ENCODE peak calls at places on chromosomes 2 and 18, in seven cellular contexts. Q is dorsolateral prefrontal cortex, K is foreskin fibroblast, B is tibial nerve, G is Calu3, J is GM12865, P is neural progenitor cell. Z is an unnamed sample.
A peak's percentile ranks its signal among the peaks of the same experiment; 100 is the strongest.

GRCh38 chr18:33014060-33014796 is 241.4 kb upstream of the KLHL14 start:
- DNase-seq in Q (no peak), K (no peak), B (no peak), G (no peak), J (no peak), P (no peak), Z (no peak)

GRCh38 chr18:59902180-59902992 is 2.6 kb downstream of the PMAIP1 start:
- DNase-seq in Q (no peak), K (peak; percentile 77), B (no peak), G (no peak), J (peak; percentile 60), P (no peak), Z (no peak)

GRCh38 chr2:65331361-65331760 is 101.0 kb downstream of the SPRED2 start:
- DNase-seq in Q (no peak), K (no peak), B (no peak), G (no peak), J (no peak), P (peak; percentile 26), Z (no peak)

GRCh38 chr2:218985325-218986091 is 524 bp upstream of the FEV start:
- DNase-seq in Q (no peak), K (no peak), B (no peak), G (no peak), J (no peak), P (no peak), Z (no peak)

GRCh38 chr18:25875574-25875973 is 214.8 kb downstream of the SS18 start:
- DNase-seq in Q (no peak), K (peak; percentile 14), B (no peak), G (no peak), J (no peak), P (no peak), Z (no peak)

GRCh38 chr2:8682719-8683667 is 1.1 kb downstream of the ID2 start:
- DNase-seq in Q (no peak), K (peak; percentile 71), B (peak; percentile 43), G (peak; percentile 30), J (peak; percentile 51), P (peak; percentile 43), Z (no peak)

GRCh38 chr2:120594856-120595685 is 140.6 kb upstream of the GLI2 start:
- DNase-seq in Q (no peak), K (no peak), B (no peak), G (peak; percentile 17), J (no peak), P (no peak), Z (no peak)

GRCh38 chr2:42493885-42494433 is at the start of gene KCNG3:
- DNase-seq in Q (peak; percentile 25), K (peak; percentile 75), B (peak; percentile 36), G (peak; percentile 82), J (peak; percentile 66), P (peak; percentile 93), Z (peak; percentile 81)

GRCh38 chr2:73418343-73418742 is 32.7 kb downstream of the ALMS1 start:
- DNase-seq in Q (no peak), K (peak; percentile 80), B (peak; percentile 13), G (no peak), J (no peak), P (no peak), Z (no peak)

GRCh38 chr2:72920317-72921087 is 3.2 kb downstream of the EMX1 start:
- DNase-seq in Q (no peak), K (peak; percentile 54), B (no peak), G (no peak), J (peak; percentile 61), P (peak; percentile 90), Z (peak; percentile 22)

GRCh38 chr2:54610700-54611099 is 112.8 kb upstream of the EML6 start:
- DNase-seq in Q (no peak), K (peak; percentile 48), B (no peak), G (no peak), J (no peak), P (no peak), Z (no peak)

GRCh38 chr2:9422321-9423099 is 818 bp downstream of the ITGB1BP1 start:
- DNase-seq in Q (peak; percentile 40), K (peak; percentile 75), B (no peak), G (peak; percentile 36), J (peak; percentile 55), P (peak; percentile 47), Z (peak; percentile 66)

GRCh38 chr18:21914739-21915319 is 174.2 kb downstream of the MIB1 start:
- DNase-seq in Q (no peak), K (peak; percentile 50), B (no peak), G (peak; percentile 66), J (peak; percentile 36), P (peak; percentile 77), Z (no peak)

GRCh38 chr2:107107351-107107750 is 221.4 kb upstream of the ST6GAL2 start:
- DNase-seq in Q (no peak), K (no peak), B (no peak), G (no peak), J (no peak), P (no peak), Z (no peak)

GRCh38 chr2:215521031-215521430 is 85.2 kb upstream of the FN1 start:
- DNase-seq in Q (no peak), K (peak; percentile 28), B (no peak), G (no peak), J (no peak), P (no peak), Z (no peak)

GRCh38 chr2:230018153-230018552 is 50.6 kb downstream of the SLC16A14 start:
- DNase-seq in Q (no peak), K (peak; percentile 87), B (no peak), G (no peak), J (no peak), P (no peak), Z (no peak)

GRCh38 chr18:23135679-23136325 is 517 bp downstream of the CABLES1 start:
- DNase-seq in Q (no peak), K (peak; percentile 68), B (no peak), G (peak; percentile 44), J (peak; percentile 53), P (peak; percentile 82), Z (peak; percentile 55)

GRCh38 chr18:65287642-65288041 is 463.2 kb upstream of the CDH7 start:
- DNase-seq in Q (no peak), K (no peak), B (no peak), G (no peak), J (no peak), P (no peak), Z (no peak)

DNA sequence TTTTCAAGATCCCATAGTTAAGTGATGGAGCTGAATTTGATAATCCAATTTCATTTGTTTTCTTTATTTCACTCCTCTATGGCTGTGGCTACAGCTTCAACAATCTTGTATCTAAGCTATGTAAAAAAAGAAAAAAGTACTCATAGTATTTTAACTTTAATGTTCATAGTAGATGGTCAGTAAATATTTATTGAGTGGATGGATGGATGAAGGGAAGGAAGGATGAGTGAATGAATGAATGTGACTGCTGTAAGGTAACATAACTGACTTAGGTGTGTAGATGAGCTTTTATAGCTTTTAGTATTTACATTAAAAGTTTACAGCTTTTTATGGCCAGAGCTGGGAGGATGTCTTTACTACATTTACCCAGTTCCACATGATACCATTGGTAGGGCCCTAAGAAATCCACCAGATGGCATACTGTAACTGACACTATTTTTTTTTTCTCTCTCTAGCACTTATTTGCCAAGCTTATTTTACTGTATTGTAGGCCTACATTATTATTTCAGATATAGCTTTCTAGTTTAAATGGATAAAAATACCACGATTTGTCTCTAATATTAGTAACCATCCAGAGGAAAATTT is 13.4 kb upstream of the HRH4 start:
- DNase-seq in Q (no peak), K (peak; percentile 11), B (no peak), G (no peak), J (no peak), P (no peak), Z (no peak)
- TF ChIP-seq CTCF in Q (no peak), K (peak; percentile 10), B (no peak), G (no peak), J (peak; percentile 2), P (peak; percentile 10), Z (no peak)

DNA sequence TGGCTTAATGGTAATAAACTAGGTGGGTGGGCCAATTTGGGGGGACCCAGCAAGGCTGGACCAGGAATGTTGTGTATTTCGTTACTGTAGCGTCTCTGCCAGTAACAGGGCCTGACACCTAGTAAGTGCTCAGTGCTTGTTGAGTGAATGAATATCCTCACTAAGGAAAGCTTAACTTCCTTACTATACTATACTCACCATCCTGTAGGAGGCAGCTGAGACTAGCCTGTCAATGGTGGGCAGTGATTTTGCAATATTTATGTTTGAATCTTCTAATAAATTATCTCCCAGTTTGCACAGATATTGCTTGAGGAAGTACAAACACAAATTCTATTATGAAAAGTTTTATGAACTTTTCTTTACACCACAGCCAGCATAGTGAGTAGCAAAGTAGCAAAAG is 370.7 kb upstream of the SYT4 start:
- DNase-seq in Q (no peak), K (peak; percentile 47), B (no peak), G (no peak), J (no peak), P (no peak), Z (no peak)
- TF ChIP-seq CTCF in Q (no peak), K (no peak), B (no peak), G (no peak), J (no peak), P (no peak), Z (no peak)

DNA sequence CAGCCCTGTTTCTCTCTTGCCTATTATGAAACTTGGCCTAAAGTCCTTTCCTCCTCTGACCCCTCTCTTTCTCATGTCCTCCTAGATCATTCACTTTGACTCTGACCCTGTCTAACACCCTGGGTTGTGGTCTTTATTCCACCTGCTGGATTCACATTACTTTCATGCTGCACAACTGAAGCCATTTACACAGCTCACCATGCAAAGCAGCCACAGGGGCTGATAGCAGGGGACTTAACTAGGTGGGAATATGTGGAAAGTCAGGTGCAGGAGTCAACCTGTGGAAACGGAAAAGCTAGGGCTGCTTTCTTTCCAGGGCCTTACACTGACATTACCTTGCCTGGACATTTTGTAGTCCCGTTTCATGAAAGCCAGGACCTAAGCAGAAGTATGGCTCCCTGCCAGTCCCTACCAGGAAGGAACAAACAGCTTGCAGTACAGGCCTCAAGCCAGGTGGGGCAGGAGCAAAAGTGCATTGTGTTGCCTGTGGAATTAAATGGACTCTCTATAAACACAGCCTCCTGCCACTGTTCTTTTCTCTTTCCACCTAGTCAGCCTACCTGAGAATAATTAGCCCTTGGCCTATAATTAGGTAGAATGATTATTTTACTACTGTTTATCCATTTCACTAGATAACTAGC is 11.8 kb downstream of the MAPRE3 start:
- DNase-seq in Q (no peak), K (peak; percentile 41), B (peak; percentile 47), G (peak; percentile 79), J (peak; percentile 49), P (peak; percentile 51), Z (peak; percentile 41)
- TF ChIP-seq CTCF in Q (no peak), K (no peak), B (peak; percentile 34), G (peak; percentile 30), J (peak; percentile 42), P (peak; percentile 40), Z (no peak)

GRCh38 chr2:12291303-12291702 is 425.4 kb upstream of the TRIB2 start:
- DNase-seq in Q (no peak), K (no peak), B (no peak), G (no peak), J (peak; percentile 33), P (no peak), Z (no peak)
- TF ChIP-seq CTCF in Q (no peak), K (no peak), B (no peak), G (no peak), J (no peak), P (no peak), Z (no peak)

Z was measured in GM10248.